ENCODE peak calls at places on chromosomes 3 and 15, in seven cellular contexts. A is left colon; R is GM12865; D is activated T-helper 2 cell treated with anti-CD3 and anti-CD28 coated beads, Interferon-gamma antibody, Interleukin-2, Interleukin-4, amounts not matched to agents 10 μg/mL and 5 μg/mL and 100 μg/mL, durations not matched to agents 14 hours and 24 hours and 36 hours; U is stimulated activated CD8-positive, alpha-beta memory T cell treated with anti-CD3 and anti-CD28 coated beads, Interleukin-4, amount 100 ng/mL, for 24 hours; N is NCI-H1105 treated with DMSO at 0.1 percent for 48 hours; P is NCI-H446 treated with DMSO at 0.1 percent for 48 hours. G is an unnamed sample.

GRCh38 chr3:48435223-48435595 is 4.7 kb downstream of the CCDC51 start:
- DNase-seq in A (no peak), R (no peak), D (no peak), U (no peak), N (no peak), P (no peak), G (no peak)

GRCh38 chr3:45596290-45596791 is 1.8 kb downstream of the LIMD1 start:
- DNase-seq in A (no peak), R (peak), D (no peak), U (no peak), N (no peak), P (no peak), G (no peak)

GRCh38 chr15:36398212-36398611 is 181.2 kb upstream of the CDIN1 start:
- DNase-seq in A (no peak), R (no peak), D (no peak), U (no peak), N (no peak), P (no peak), G (no peak)

GRCh38 chr3:171790574-171790897 is 19.7 kb downstream of the PLD1 start:
- DNase-seq in A (no peak), R (no peak), D (no peak), U (no peak), N (no peak), P (no peak), G (no peak)

GRCh38 chr3:134477938-134478337 is 7.8 kb downstream of the ANAPC13 start:
- DNase-seq in A (no peak), R (no peak), D (no peak), U (no peak), N (no peak), P (no peak), G (no peak)

GRCh38 chr15:96353931-96354730 is 23.6 kb downstream of the NR2F2 start:
- DNase-seq in A (peak), R (no peak), D (no peak), U (no peak), N (no peak), P (no peak), G (no peak)

GRCh38 chr3:171190668-171191067 is 164.1 kb upstream of the SLC2A2 start:
- DNase-seq in A (no peak), R (no peak), D (no peak), U (no peak), N (no peak), P (no peak), G (no peak)

GRCh38 chr3:128310286-128311058 is 156.2 kb downstream of the DNAJB8 start:
- DNase-seq in A (no peak), R (no peak), D (peak), U (no peak), N (no peak), P (no peak), G (no peak)

GRCh38 chr3:187744169-187745151 is 808 bp downstream of the BCL6 start:
- DNase-seq in A (peak), R (no peak), D (peak), U (no peak), N (peak), P (no peak), G (no peak)